ENCODE peak calls at places on chromosome 5, in six cellular contexts. O is epithelial cell of esophagus, F is keratinocyte, E is K562, C is bronchial epithelial cell, H is spleen. N is an unnamed sample.

GRCh38 chr5:133482033-133482432 is 130.3 kb downstream of the FSTL4 start:
- DNase-seq in E (no peak), C (no peak), O (no peak), F (no peak), H (no peak), N (no peak)

GRCh38 chr5:7420506-7421280 is 24.8 kb downstream of the ADCY2 start:
- DNase-seq in H (no peak), E (no peak), C (no peak), O (no peak), F (no peak), N (no peak)

GRCh38 chr5:93415819-93416218 is 165.2 kb downstream of the NR2F1-AS1 start:
- DNase-seq in O (no peak), C (no peak), E (no peak), H (no peak), F (no peak), N (no peak)

GRCh38 chr5:158709279-158709678 is 390.4 kb downstream of the EBF1 start:
- DNase-seq in E (no peak), C (no peak), O (no peak), H (no peak), F (no peak), N (no peak)

GRCh38 chr5:15993934-15994333 is 185.7 kb downstream of the MARCHF11 start:
- DNase-seq in F (no peak), E (no peak), O (peak), C (peak), H (no peak), N (no peak)

GRCh38 chr5:17081142-17081541 is 136.3 kb upstream of the BASP1 start:
- DNase-seq in C (no peak), F (no peak), H (no peak), E (no peak), O (no peak), N (no peak)

GRCh38 chr5:14107536-14107935 is 35.6 kb upstream of the TRIO start:
- DNase-seq in E (peak), C (no peak), H (no peak), F (no peak), O (no peak), N (no peak)

GRCh38 chr5:162444129-162444762 is 376.7 kb downstream of the GABRG2 start:
- DNase-seq in E (no peak), F (no peak), C (no peak), H (peak), O (no peak), N (no peak)

GRCh38 chr5:74915488-74915887 is 49.3 kb upstream of the FAM169A start:
- DNase-seq in H (no peak), O (no peak), F (no peak), C (no peak), E (no peak), N (no peak)

GRCh38 chr5:108380531-108381021 is 1.3 kb downstream of the FBXL17 start:
- DNase-seq in O (peak), E (peak), C (no peak), H (peak), F (no peak), N (peak)

GRCh38 chr5:108303611-108304010 is 78.3 kb downstream of the FBXL17 start:
- DNase-seq in H (no peak), E (no peak), F (no peak), C (peak), O (peak), N (no peak)

GRCh38 chr5:169417676-169418075 is 116.7 kb upstream of the SLIT3 start:
- DNase-seq in C (no peak), E (no peak), F (no peak), H (no peak), O (no peak), N (no peak)

GRCh38 chr5:170554566-170555267 is 50.9 kb downstream of the KCNIP1 start:
- DNase-seq in F (no peak), O (no peak), H (no peak), E (no peak), C (no peak), N (no peak)

GRCh38 chr5:65790371-65791163 is 68.6 kb downstream of the NLN start:
- DNase-seq in F (no peak), C (no peak), O (no peak), H (no peak), E (no peak), N (no peak)

GRCh38 chr5:73454379-73455036 is 5.9 kb upstream of the FOXD1 start:
- DNase-seq in F (peak), O (peak), H (no peak), C (peak), E (peak), N (no peak)

GRCh38 chr5:142046191-142046590 is 33.4 kb upstream of the GNPDA1 start:
- DNase-seq in F (no peak), E (no peak), C (no peak), H (no peak), O (peak), N (no peak)

GRCh38 chr5:74483001-74483400 is 157.5 kb downstream of the ENC1 start:
- DNase-seq in C (no peak), E (no peak), H (no peak), O (no peak), F (no peak), N (no peak)

GRCh38 chr5:14184082-14184481 is 40.9 kb downstream of the TRIO start:
- DNase-seq in E (no peak), C (no peak), O (no peak), F (no peak), H (no peak), N (no peak)

GRCh38 chr5:33369470-33370134 is 71.2 kb upstream of the TARS1 start:
- DNase-seq in C (no peak), O (no peak), E (no peak), H (no peak), F (no peak), N (no peak)

GRCh38 chr5:23330726-23331125 is 176.7 kb upstream of the PRDM9 start:
- DNase-seq in C (peak), F (no peak), E (no peak), H (no peak), O (peak), N (no peak)

GRCh38 chr5:65334077-65334476 is 147.6 kb downstream of the ADAMTS6 start:
- DNase-seq in C (peak), O (peak), F (peak), E (no peak), H (no peak), N (no peak)

GRCh38 chr5:143471041-143471509 is 67.6 kb upstream of the NR3C1 start:
- DNase-seq in C (peak), F (no peak), H (no peak), E (no peak), O (peak), N (no peak)

GRCh38 chr5:130222638-130223037 is 318.4 kb downstream of the CHSY3 start:
- DNase-seq in C (peak), H (no peak), E (no peak), F (no peak), O (peak), N (no peak)

GRCh38 chr5:54443264-54443663 is 12.2 kb upstream of the HSPB3 start:
- DNase-seq in O (peak), H (no peak), C (no peak), E (peak), F (no peak), N (no peak)

GRCh38 chr5:98576275-98576674 is 197.2 kb upstream of the RGMB start:
- DNase-seq in F (no peak), H (no peak), O (no peak), C (no peak), E (no peak), N (no peak)

GRCh38 chr5:63456279-63456678 is 506.0 kb downstream of the HTR1A start:
- DNase-seq in C (peak), H (no peak), O (peak), F (no peak), E (no peak), N (no peak)

GRCh38 chr5:176596689-176597416 is 13.1 kb downstream of the GPRIN1 start:
- DNase-seq in H (peak), E (no peak), F (no peak), O (peak), C (peak), N (peak)

GRCh38 chr5:179287071-179287470 is 58.2 kb downstream of the ADAMTS2 start:
- DNase-seq in H (peak), F (no peak), E (no peak), O (no peak), C (no peak), N (no peak)

GRCh38 chr5:758698-759053 is 25.9 kb downstream of the ZDHHC11B start:
- DNase-seq in F (no peak), O (no peak), E (no peak), H (no peak), C (no peak), N (no peak)

GRCh38 chr5:141816598-141817399 is 61.4 kb downstream of the PCDH1 start:
- DNase-seq in F (no peak), E (peak), C (no peak), O (no peak), H (peak), N (no peak)

GRCh38 chr5:40600383-40600782 is 79.3 kb upstream of the PTGER4 start:
- DNase-seq in E (no peak), H (no peak), F (no peak), O (no peak), C (no peak), N (no peak)

GRCh38 chr5:65986050-65986451 is 59.7 kb downstream of the ERBIN start:
- DNase-seq in H (no peak), E (no peak), C (peak), F (no peak), O (peak), N (no peak)

GRCh38 chr5:180330810-180331646 is 22.1 kb downstream of the GFPT2 start:
- DNase-seq in H (peak), C (peak), F (no peak), E (no peak), O (peak), N (no peak)

GRCh38 chr5:178113141-178113787 is at the start of gene N4BP3:
- DNase-seq in C (peak), O (peak), H (peak), F (no peak), E (peak), N (peak)

GRCh38 chr5:160259341-160259740 is 30.0 kb downstream of the FABP6 start:
- DNase-seq in H (peak), O (no peak), E (no peak), C (no peak), F (no peak), N (no peak)

GRCh38 chr5:90055831-90056328 is 353.7 kb downstream of the CETN3 start:
- DNase-seq in O (peak), E (no peak), C (peak), H (no peak), F (peak), N (no peak)

GRCh38 chr5:65837139-65837538 is 89.2 kb upstream of the ERBIN start:
- DNase-seq in H (no peak), C (peak), E (no peak), O (peak), F (peak), N (no peak)

GRCh38 chr5:36414869-36415282 is 113.2 kb upstream of the RANBP3L start:
- DNase-seq in O (peak), H (no peak), C (peak), F (peak), E (peak), N (no peak)

DNA sequence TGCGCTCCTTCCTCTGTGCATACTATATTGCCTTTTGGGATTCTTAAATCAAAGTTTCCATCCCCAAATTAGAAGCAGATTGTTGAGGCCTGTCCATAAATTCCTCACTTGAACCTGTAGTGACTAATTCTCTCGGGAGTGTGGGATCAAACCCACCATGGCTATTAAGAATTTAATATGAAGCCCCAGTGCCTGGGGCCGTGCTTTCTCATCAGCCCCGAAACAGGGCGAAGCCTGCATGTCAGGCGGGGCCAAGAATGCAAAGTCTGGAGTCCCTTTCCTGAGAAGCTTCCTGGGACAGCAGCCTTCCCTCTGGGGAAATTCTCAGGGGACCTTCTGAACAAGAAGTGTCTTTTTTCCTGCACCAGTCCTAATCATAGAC is 29.3 kb upstream of the FAT2 start:
- DNase-seq in O (peak), F (no peak), E (no peak), H (no peak), C (peak), N (no peak)
- H3K4me3 ChIP-seq in O (no peak), F (peak), E (no peak), H (no peak), C (no peak), N (no peak)

DNA sequence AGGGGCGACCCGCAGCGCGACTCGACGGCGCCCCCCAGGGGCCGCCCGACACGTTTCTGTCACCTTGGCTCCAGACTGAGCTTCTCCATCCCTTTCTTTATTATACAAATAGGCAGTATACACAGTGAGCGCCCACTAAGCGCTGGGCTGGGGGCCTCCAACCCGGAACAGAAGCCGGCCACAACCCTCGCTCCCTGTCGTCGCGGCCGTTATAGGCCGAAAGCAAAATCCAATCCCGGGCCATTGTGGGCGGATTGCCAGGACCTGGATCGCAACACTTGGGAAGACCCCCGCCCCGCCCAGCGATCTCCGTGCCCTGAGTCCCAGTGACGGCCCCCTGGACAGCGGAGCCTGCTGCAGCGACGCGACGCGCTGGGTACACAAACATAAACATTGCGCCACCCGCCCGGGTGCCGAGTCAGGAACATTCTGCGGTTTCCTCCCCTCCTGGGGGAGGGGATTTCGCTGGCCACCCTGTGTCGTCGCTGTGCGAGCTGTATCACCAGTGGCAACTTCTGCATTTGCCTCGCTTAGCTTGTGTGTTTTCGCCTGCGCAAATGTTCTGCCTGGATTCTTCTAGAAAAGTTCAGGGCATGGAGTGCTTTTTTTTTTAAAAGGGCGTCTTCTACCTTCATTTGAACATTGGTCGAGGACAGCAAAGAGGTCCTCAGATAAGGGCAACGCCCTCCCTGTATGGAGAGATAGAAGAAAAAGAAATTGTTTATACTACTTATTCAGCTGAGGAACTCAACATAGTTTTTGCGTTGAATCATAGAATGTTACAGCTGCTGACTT is 1.3 kb upstream of the DUSP1 start:
- DNase-seq in H (peak), C (peak), E (peak), F (no peak), O (peak), N (peak)
- TF ChIP-seq CTCF in H (peak), C (peak), E (peak), F (peak), O (peak), N (peak)

GRCh38 chr5:58241383-58241782 is 218.5 kb downstream of the PLK2 start:
- DNase-seq in O (peak), H (no peak), E (no peak), C (peak), F (no peak), N (no peak)

GRCh38 chr5:58246521-58246944 is 213.4 kb downstream of the PLK2 start:
- DNase-seq in E (no peak), H (no peak), C (no peak), F (no peak), O (no peak), N (no peak)

GRCh38 chr5:58245479-58245845 is 214.4 kb downstream of the PLK2 start:
- DNase-seq in O (no peak), H (no peak), E (no peak), C (no peak), F (no peak), N (no peak)

GRCh38 chr5:58248221-58248620 is 211.7 kb downstream of the PLK2 start:
- DNase-seq in E (no peak), H (no peak), O (no peak), C (no peak), F (no peak), N (no peak)

DNA sequence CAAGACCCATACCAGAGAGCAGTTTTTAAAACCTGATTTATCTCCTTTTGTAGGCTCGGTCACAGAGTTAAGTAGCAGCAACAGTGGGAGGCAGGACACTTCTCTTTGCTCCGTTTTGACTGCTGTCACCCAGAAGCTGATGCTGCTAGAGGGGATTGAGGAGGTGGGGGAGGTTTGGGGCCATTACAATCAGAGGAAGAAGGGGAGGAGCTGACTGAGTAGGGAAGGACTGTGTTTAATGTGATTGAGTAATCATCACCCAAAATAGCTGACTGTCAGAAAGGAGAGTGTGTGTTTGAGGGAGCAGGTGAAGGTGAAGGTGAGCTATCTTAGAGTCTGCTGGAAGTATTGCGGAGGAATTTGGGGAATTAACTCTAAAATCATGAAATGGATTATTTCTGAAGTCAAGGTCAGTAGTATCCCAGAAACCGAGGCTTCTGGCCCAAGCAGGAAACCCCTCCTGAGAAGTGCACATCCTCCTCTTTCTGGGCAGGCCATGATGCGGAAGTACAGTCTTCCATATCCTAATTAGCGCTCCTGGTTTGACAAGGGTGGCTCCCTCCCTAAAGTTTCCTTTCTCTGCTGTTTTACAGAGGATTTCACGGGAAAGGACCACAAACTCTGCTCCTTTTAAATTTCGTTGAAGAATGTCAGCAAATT is 214.9 kb downstream of the PLK2 start:
- DNase-seq in F (no peak), O (no peak), C (no peak), E (no peak), H (no peak), N (no peak)
- H3K4me3 ChIP-seq in F (no peak), O (no peak), C (no peak), E (no peak), H (no peak), N (no peak)

GRCh38 chr5:5882706-5883105 is 460.2 kb downstream of the ICE1 start:
- DNase-seq in E (no peak), C (no peak), F (no peak), O (no peak), H (no peak), N (no peak)

GRCh38 chr5:5883116-5883515 is 460.6 kb downstream of the ICE1 start:
- DNase-seq in C (no peak), F (no peak), O (no peak), E (no peak), H (no peak), N (no peak)

GRCh38 chr5:5883562-5883961 is 461.1 kb downstream of the ICE1 start:
- DNase-seq in H (no peak), C (no peak), E (no peak), O (no peak), F (no peak), N (no peak)

GRCh38 chr5:5880364-5880763 is 457.9 kb downstream of the ICE1 start:
- DNase-seq in E (no peak), H (no peak), O (no peak), C (no peak), F (no peak), N (no peak)

DNA sequence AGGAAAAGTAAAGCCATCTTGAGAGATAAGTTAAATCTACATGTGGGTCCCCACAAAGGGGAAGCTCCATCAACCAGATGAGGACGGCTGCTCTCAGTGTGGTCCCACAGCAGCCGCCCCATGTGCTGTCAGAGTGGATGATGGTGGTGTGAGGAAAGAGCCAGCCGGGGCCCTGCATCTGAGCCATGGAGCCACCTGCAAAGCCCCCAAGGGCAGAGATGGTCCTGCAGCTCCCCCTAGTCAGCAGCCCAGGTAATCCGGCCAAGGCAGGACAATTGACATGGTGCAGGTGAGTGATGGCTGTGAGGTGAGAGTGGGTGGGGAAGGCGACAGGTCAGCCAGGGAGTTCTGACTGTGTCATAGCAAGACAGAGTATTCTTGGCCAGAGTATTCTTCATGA is 458.8 kb downstream of the ICE1 start:
- DNase-seq in O (no peak), E (no peak), C (no peak), H (no peak), F (no peak), N (no peak)
- TF ChIP-seq CTCF in O (no peak), E (peak), C (no peak), H (no peak), F (no peak), N (no peak)